ENCODE peak calls at places on chromosomes 1 and 21, in nine cellular contexts. I, N, K, C, L, U, Q, F and E are unnamed samples.
A peak's percentile ranks its signal among the peaks of the same experiment; 100 is the strongest.

GRCh38 chr1:159867322-159868064 is 5.0 kb upstream of the VSIG8 start:
- DNase-seq in I (peak; percentile 92), N (no peak), K (no peak), C (no peak), L (peak; percentile 27), U (peak; percentile 31), Q (no peak), F (no peak), E (peak; percentile 16)

GRCh38 chr1:227894306-227894721 is 53.4 kb downstream of the WNT9A start:
- DNase-seq in I (no peak), N (peak; percentile 22), K (peak; percentile 36), C (peak; percentile 29), L (no peak), U (no peak), Q (no peak), F (no peak), E (no peak)

GRCh38 chr1:91440845-91441244 is 36.2 kb upstream of the HFM1 start:
- DNase-seq in I (no peak), N (no peak), K (no peak), C (no peak), L (peak; percentile 35), U (no peak), Q (no peak), F (no peak), E (peak; percentile 12)

GRCh38 chr1:75394386-75395139 is 216.4 kb downstream of the SLC44A5 start:
- DNase-seq in I (no peak), N (no peak), K (no peak), C (no peak), L (no peak), U (no peak), Q (no peak), F (no peak), E (no peak)

GRCh38 chr21:28540514-28540913 is 452.2 kb downstream of the LTN1 start:
- DNase-seq in I (no peak), N (no peak), K (no peak), C (no peak), L (peak; percentile 78), U (no peak), Q (peak; percentile 75), F (no peak), E (peak; percentile 93)

GRCh38 chr1:244077473-244078220 is 26.6 kb downstream of the ZBTB18 start:
- DNase-seq in I (no peak), N (no peak), K (no peak), C (no peak), L (no peak), U (peak; percentile 31), Q (no peak), F (no peak), E (no peak)

GRCh38 chr1:113391643-113392271 is 1.4 kb downstream of the MAGI3 start:
- DNase-seq in I (no peak), N (no peak), K (no peak), C (no peak), L (no peak), U (peak; percentile 75), Q (no peak), F (peak; percentile 7), E (peak; percentile 29)

GRCh38 chr1:20413136-20413790 is 72.7 kb downstream of the CAMK2N1 start:
- DNase-seq in I (no peak), N (no peak), K (peak; percentile 29), C (no peak), L (no peak), U (peak; percentile 95), Q (no peak), F (no peak), E (no peak)

GRCh38 chr1:210302501-210302900 is 26.2 kb upstream of the HHAT start:
- DNase-seq in I (no peak), N (no peak), K (no peak), C (no peak), L (no peak), U (peak; percentile 78), Q (no peak), F (no peak), E (no peak)

GRCh38 chr1:153612755-153613331 is at the start of gene S100A16:
- DNase-seq in I (no peak), N (no peak), K (no peak), C (peak; percentile 94), L (peak; percentile 63), U (peak; percentile 44), Q (peak; percentile 77), F (no peak), E (peak; percentile 30)

GRCh38 chr1:33435096-33435820 is 4.4 kb upstream of the PHC2 start:
- DNase-seq in I (no peak), N (no peak), K (no peak), C (no peak), L (peak; percentile 84), U (no peak), Q (peak; percentile 82), F (no peak), E (no peak)

GRCh38 chr1:213370523-213370922 is 319.5 kb downstream of the RPS6KC1 start:
- DNase-seq in I (no peak), N (no peak), K (no peak), C (no peak), L (no peak), U (no peak), Q (no peak), F (no peak), E (no peak)

GRCh38 chr1:107692580-107693345 is 272.2 kb downstream of the VAV3 start:
- DNase-seq in I (no peak), N (no peak), K (no peak), C (no peak), L (no peak), U (no peak), Q (no peak), F (no peak), E (no peak)

GRCh38 chr1:84410328-84411107 is 12.2 kb downstream of the DNASE2B start:
- DNase-seq in I (no peak), N (no peak), K (no peak), C (no peak), L (no peak), U (no peak), Q (no peak), F (no peak), E (peak; percentile 22)

GRCh38 chr1:33712176-33712575 is 151.7 kb upstream of the HMGB4 start:
- DNase-seq in I (no peak), N (no peak), K (no peak), C (no peak), L (no peak), U (no peak), Q (no peak), F (no peak), E (no peak)

GRCh38 chr21:42621166-42621827 is 32.1 kb upstream of the PDE9A start:
- DNase-seq in I (no peak), N (no peak), K (no peak), C (no peak), L (no peak), U (no peak), Q (no peak), F (no peak), E (no peak)

GRCh38 chr1:4655674-4656532 is 1.5 kb downstream of the AJAP1 start:
- DNase-seq in I (no peak), N (peak; percentile 34), K (peak; percentile 70), C (no peak), L (no peak), U (peak; percentile 39), Q (no peak), F (no peak), E (no peak)

GRCh38 chr1:1344672-1345361 is 4.4 kb downstream of the DVL1 start:
- DNase-seq in I (no peak), N (no peak), K (no peak), C (no peak), L (peak; percentile 50), U (no peak), Q (peak; percentile 93), F (no peak), E (no peak)

GRCh38 chr21:17436626-17437111 is 76.2 kb upstream of the CXADR start:
- DNase-seq in I (no peak), N (no peak), K (no peak), C (no peak), L (no peak), U (peak; percentile 40), Q (no peak), F (no peak), E (no peak)

GRCh38 chr21:42678118-42678430 is 24.7 kb downstream of the PDE9A start:
- DNase-seq in I (no peak), N (no peak), K (no peak), C (no peak), L (no peak), U (no peak), Q (no peak), F (no peak), E (no peak)

GRCh38 chr1:10378071-10378841 is 20.6 kb upstream of the PGD start:
- DNase-seq in I (no peak), N (no peak), K (no peak), C (no peak), L (peak; percentile 46), U (no peak), Q (peak; percentile 62), F (no peak), E (peak; percentile 44)

GRCh38 chr1:6099787-6100765 is 54.4 kb downstream of the KCNAB2 start:
- DNase-seq in I (no peak), N (peak; percentile 40), K (no peak), C (no peak), L (no peak), U (no peak), Q (no peak), F (no peak), E (no peak)